ENCODE peak calls at places on chromosomes 3 and 15, in five cellular contexts. L, B, H, A and Z are unnamed samples.

GRCh38 chr15:63135804-63136203 is 14.1 kb downstream of the LACTB start:
- DNase-seq in L (no peak), B (no peak), H (no peak), A (no peak), Z (peak; percentile 65)

GRCh38 chr3:101673953-101674352 is 3.0 kb downstream of the ZBTB11 start:
- DNase-seq in L (no peak), B (no peak), H (no peak), A (no peak), Z (no peak)

GRCh38 chr15:86555939-86556725 is 476.5 kb downstream of the AGBL1 start:
- DNase-seq in L (no peak), B (no peak), H (no peak), A (no peak), Z (no peak)

GRCh38 chr3:52193059-52193458 is 4.9 kb upstream of the ALAS1 start:
- DNase-seq in L (no peak), B (no peak), H (no peak), A (no peak), Z (no peak)

GRCh38 chr3:53350652-53351051 is 3.3 kb upstream of the DCP1A start:
- DNase-seq in L (no peak), B (peak; percentile 72), H (no peak), A (peak; percentile 41), Z (no peak)

GRCh38 chr15:40894689-40895308 is 549 bp downstream of the VPS18 start:
- DNase-seq in L (no peak), B (peak; percentile 85), H (peak; percentile 74), A (peak; percentile 81), Z (no peak)

GRCh38 chr15:38073278-38073930 is 139.0 kb downstream of the TMCO5A start:
- DNase-seq in L (peak; percentile 83), B (peak; percentile 33), H (no peak), A (no peak), Z (no peak)

GRCh38 chr15:75065467-75065850 is 42.1 kb downstream of the PPCDC start:
- DNase-seq in L (no peak), B (no peak), H (no peak), A (no peak), Z (no peak)

GRCh38 chr15:53591041-53591440 is 168.4 kb downstream of the WDR72 start:
- DNase-seq in L (no peak), B (no peak), H (no peak), A (no peak), Z (no peak)